ENCODE peak calls at places on chromosomes 4 and X, in four cellular contexts. V is CD8-positive, alpha-beta memory T cell; A is cardiac muscle cell; M is right cardiac atrium. F is an unnamed sample.
A peak's percentile ranks its signal among the peaks of the same experiment; 100 is the strongest.

GRCh38 chr4:83205760-83206159 is 78.8 kb downstream of the COQ2 start:
- DNase-seq in M (no peak), V (no peak), A (no peak), F (no peak)

GRCh38 chrX:131330735-131331134 is 41.6 kb upstream of the IGSF1 start:
- DNase-seq in M (no peak), V (no peak), A (no peak), F (no peak)

GRCh38 chrX:49172280-49172780 is 632 bp downstream of the PLP2 start:
- DNase-seq in M (peak; percentile 90), V (peak; percentile 48), A (peak; percentile 35), F (peak; percentile 64)

GRCh38 chr4:92520563-92520962 is 216.8 kb downstream of the GRID2 start:
- DNase-seq in M (no peak), A (no peak), V (no peak), F (no peak)

GRCh38 chr4:181524455-181524854 is 718.7 kb upstream of the TENM3 start:
- DNase-seq in A (no peak), M (no peak), V (no peak), F (no peak)

GRCh38 chrX:68980906-68981616 is 152.2 kb downstream of the EFNB1 start:
- DNase-seq in V (no peak), M (no peak), A (no peak), F (no peak)

GRCh38 chrX:39582091-39582490 is 515.7 kb downstream of the BCOR start:
- DNase-seq in V (no peak), A (peak; percentile 40), M (no peak), F (no peak)

GRCh38 chrX:7993873-7994272 is 66.7 kb upstream of the PNPLA4 start:
- DNase-seq in V (no peak), M (no peak), A (no peak), F (no peak)

GRCh38 chr4:98603683-98604573 is 54.5 kb downstream of the TSPAN5 start:
- DNase-seq in A (peak; percentile 60), V (no peak), M (no peak), F (no peak)

GRCh38 chr4:74433541-74434172 is 11.3 kb upstream of the AREG start:
- DNase-seq in M (no peak), V (no peak), A (no peak), F (no peak)

GRCh38 chr4:7187691-7188090 is 4.6 kb upstream of the SORCS2 start:
- DNase-seq in A (no peak), M (no peak), V (no peak), F (no peak)

GRCh38 chrX:149962859-149963757 is 24.8 kb upstream of the EOLA2 start:
- DNase-seq in M (peak; percentile 73), A (peak; percentile 70), V (no peak), F (peak; percentile 78)

GRCh38 chrX:75887833-75888232 is 102.8 kb upstream of the MAGEE2 start:
- DNase-seq in M (no peak), V (no peak), A (no peak), F (no peak)

GRCh38 chrX:114599305-114599704 is 15.4 kb downstream of the HTR2C start:
- DNase-seq in V (no peak), M (no peak), A (no peak), F (no peak)

GRCh38 chr4:150004481-150004880 is 73.8 kb upstream of the DCLK2 start:
- DNase-seq in M (no peak), A (peak; percentile 27), V (no peak), F (peak; percentile 68)

GRCh38 chr4:105644270-105644669 is 64.2 kb downstream of the INTS12 start:
- DNase-seq in A (no peak), M (no peak), V (no peak), F (no peak)

GRCh38 chrX:44459501-44459900 is 83.2 kb downstream of the FUNDC1 start:
- DNase-seq in A (no peak), V (no peak), M (no peak), F (no peak)

GRCh38 chrX:46198858-46199257 is 346.4 kb downstream of the ZNF674 start:
- DNase-seq in V (no peak), M (no peak), A (no peak), F (peak; percentile 61)

GRCh38 chrX:150772150-150772970 is 79.2 kb downstream of the MTMR1 start:
- DNase-seq in V (peak; percentile 61), M (peak; percentile 91), A (peak; percentile 74), F (peak; percentile 78)

GRCh38 chrX:47568656-47569295 is 7.8 kb downstream of the ARAF start:
- DNase-seq in A (no peak), V (no peak), M (no peak), F (peak; percentile 39)

GRCh38 chr4:66017671-66018070 is 347.4 kb upstream of the EPHA5 start:
- DNase-seq in A (no peak), V (no peak), M (no peak), F (peak; percentile 20)

GRCh38 chr4:117874241-117874640 is 160.0 kb upstream of the NDST3 start:
- DNase-seq in V (no peak), A (no peak), M (no peak), F (no peak)

GRCh38 chrX:7690842-7691241 is 152.1 kb upstream of the VCX start:
- DNase-seq in A (no peak), M (no peak), V (no peak), F (no peak)

GRCh38 chrX:23773601-23774175 is 9.3 kb upstream of the SAT1 start:
- DNase-seq in V (peak; percentile 15), A (no peak), M (no peak), F (no peak)

GRCh38 chr4:42865572-42866189 is 26.8 kb upstream of the GRXCR1 start:
- DNase-seq in M (peak; percentile 26), A (peak; percentile 64), V (peak; percentile 6), F (peak; percentile 73)

GRCh38 chr4:186189656-186190055 is 1.7 kb upstream of the CYP4V2 start:
- DNase-seq in M (no peak), A (no peak), V (no peak), F (no peak)

GRCh38 chrX:119479845-119480244 is 11.6 kb downstream of the SLC25A5 start:
- DNase-seq in V (no peak), A (no peak), M (no peak), F (no peak)

GRCh38 chr4:145609494-145610427 is 9.4 kb upstream of the MMAA start:
- DNase-seq in M (peak; percentile 71), V (peak; percentile 29), A (peak; percentile 85), F (peak; percentile 89)

GRCh38 chr4:35912174-35912573 is 332.1 kb downstream of the ARAP2 start:
- DNase-seq in M (no peak), V (no peak), A (no peak), F (no peak)

GRCh38 chr4:128275351-128275750 is 12.3 kb downstream of the PGRMC2 start:
- DNase-seq in M (no peak), V (no peak), A (no peak), F (no peak)

GRCh38 chrX:52577464-52578173 is 60.8 kb upstream of the XAGE1B start:
- DNase-seq in V (no peak), A (no peak), M (no peak), F (no peak)

GRCh38 chrX:133810925-133811324 is 174.5 kb downstream of the GPC3 start:
- DNase-seq in M (no peak), V (no peak), A (no peak), F (no peak)

GRCh38 chr4:106114284-106114683 is 201.7 kb downstream of the TBCK start:
- DNase-seq in V (no peak), M (no peak), A (no peak), F (no peak)

GRCh38 chr4:1856920-1857699 is 1.2 kb upstream of the LETM1 start:
- DNase-seq in M (peak; percentile 79), V (no peak), A (peak; percentile 34), F (peak; percentile 50)

GRCh38 chr4:156971623-156972369 is at the start of gene PDGFC:
- DNase-seq in V (no peak), A (peak; percentile 79), M (peak; percentile 87), F (peak; percentile 76)

GRCh38 chr4:92618968-92619367 is 315.2 kb downstream of the GRID2 start:
- DNase-seq in M (no peak), A (peak; percentile 2), V (no peak), F (no peak)

GRCh38 chrX:40152173-40152705 is 54.5 kb upstream of the BCOR start:
- DNase-seq in M (peak; percentile 75), V (no peak), A (no peak), F (no peak)

GRCh38 chr4:177281544-177281943 is 28.1 kb upstream of the NEIL3 start:
- DNase-seq in V (no peak), M (no peak), A (peak; percentile 38), F (peak; percentile 66)

GRCh38 chr4:66330125-66330524 is 659.8 kb upstream of the EPHA5 start:
- DNase-seq in M (no peak), A (no peak), V (no peak), F (no peak)

GRCh38 chr4:94934201-94934600 is 176.4 kb downstream of the BMPR1B start:
- DNase-seq in V (no peak), M (no peak), A (peak; percentile 13), F (peak; percentile 38)

DNA sequence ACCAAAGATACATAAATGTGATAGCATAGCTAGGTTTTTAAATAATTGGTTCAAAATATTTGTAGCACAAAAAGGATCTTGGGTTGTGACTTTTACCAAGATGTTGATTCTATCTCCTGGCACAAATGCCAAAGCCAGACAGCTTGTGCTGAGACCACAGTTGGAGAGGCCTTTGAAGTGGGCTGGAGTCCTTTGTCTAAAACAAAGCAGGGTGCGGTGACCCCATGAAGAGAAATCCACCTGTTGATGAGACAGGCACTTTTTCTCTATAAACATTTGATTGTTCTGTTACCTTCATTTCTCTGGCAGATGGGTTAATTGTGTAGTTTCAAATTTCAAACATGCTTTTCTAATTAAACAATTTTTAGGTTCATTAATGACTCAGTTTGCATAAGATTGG is 56.7 kb downstream of the STOX2 start:
- DNase-seq in M (no peak), A (no peak), V (no peak), F (no peak)
- H3K4me3 ChIP-seq in M (no peak overlapping the region), A (no peak overlapping the region), V (no peak overlapping the region), F (no peak overlapping the region)

GRCh38 chr4:24659241-24659961 is 75.0 kb upstream of the DHX15 start:
- DNase-seq in M (no peak), A (peak; percentile 46), V (no peak), F (peak; percentile 50)
- H3K4me1 ChIP-seq in M (peaks cover 1% of the 10 kb centered on the region), A (no peaks in the 10 kb centered on the region), V (no peaks in the 10 kb centered on the region), F (peaks cover 44% of the 10 kb centered on the region)

GRCh38 chrX:124393659-124394058 is 47.3 kb downstream of the SH2D1A start:
- DNase-seq in M (no peak), A (no peak), V (no peak), F (no peak)
- H3K27me3 ChIP-seq in M (no peaks in the 10 kb centered on the region), A (no peaks in the 10 kb centered on the region), V (no peaks in the 10 kb centered on the region), F (peaks cover 14% of the 10 kb centered on the region)

DNA sequence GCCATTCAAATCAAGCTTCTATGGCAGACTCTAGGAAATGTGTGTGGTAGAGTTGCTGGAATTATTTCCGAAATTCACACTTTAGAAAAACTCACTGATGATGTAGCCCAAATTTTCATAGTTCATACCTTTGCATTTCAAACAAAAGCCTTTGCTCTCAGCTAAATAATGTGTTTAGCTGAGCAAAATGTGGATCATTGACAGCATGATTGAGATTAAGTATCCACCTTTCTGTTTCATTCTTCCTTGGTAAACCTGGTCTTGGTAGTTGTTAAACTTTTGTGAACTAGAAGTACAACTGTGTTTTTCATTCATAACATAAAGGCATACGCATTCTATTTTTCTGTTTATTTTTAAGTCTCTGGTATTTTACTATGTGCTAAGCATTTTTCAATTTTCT is 7.2 kb downstream of the PCDH7 start:
- DNase-seq in V (no peak), A (no peak), M (no peak), F (no peak)
- H3K4me3 ChIP-seq in V (no peak overlapping the region), A (peak overlapping the region; percentile 92), M (no peak overlapping the region), F (no peak overlapping the region)